ENCODE peak calls at places on chromosome 19, in nine cellular contexts. One of them, this sample, is unnamed.

GRCh38 chr19:4233282-4233853 is 4.0 kb downstream of the EBI3 start:
- DNase-seq in heart left ventricle: no peak
- DNase-seq in astrocyte of the spinal cord: no peak
- DNase-seq in lower leg skin: no peak
- DNase-seq in pancreas: peak
- DNase-seq in neural progenitor cell: peak
- DNase-seq in CD8-positive, alpha-beta T cell: peak
- DNase-seq in cardiac fibroblast: peak
- DNase-seq in IMR-90: peak
- DNase-seq in this sample: peak

GRCh38 chr19:2949939-2950285 is 5.1 kb upstream of the ZNF77 start:
- DNase-seq in CD8-positive, alpha-beta T cell: peak
- DNase-seq in pancreas: no peak
- DNase-seq in cardiac fibroblast: peak
- DNase-seq in lower leg skin: no peak
- DNase-seq in heart left ventricle: peak
- DNase-seq in neural progenitor cell: no peak
- DNase-seq in astrocyte of the spinal cord: peak
- DNase-seq in IMR-90: peak
- DNase-seq in this sample: peak

GRCh38 chr19:41921280-41922219 is 6.7 kb downstream of the ERFL start:
- DNase-seq in heart left ventricle: no peak
- DNase-seq in pancreas: no peak
- DNase-seq in neural progenitor cell: no peak
- DNase-seq in CD8-positive, alpha-beta T cell: no peak
- DNase-seq in cardiac fibroblast: no peak
- DNase-seq in astrocyte of the spinal cord: no peak
- DNase-seq in IMR-90: no peak
- DNase-seq in lower leg skin: no peak
- DNase-seq in this sample: no peak

GRCh38 chr19:21322528-21322927 is 6.7 kb downstream of the ZNF708 start:
- DNase-seq in heart left ventricle: peak
- DNase-seq in astrocyte of the spinal cord: peak
- DNase-seq in cardiac fibroblast: peak
- DNase-seq in IMR-90: no peak
- DNase-seq in pancreas: no peak
- DNase-seq in neural progenitor cell: no peak
- DNase-seq in CD8-positive, alpha-beta T cell: no peak
- DNase-seq in lower leg skin: no peak
- DNase-seq in this sample: no peak

GRCh38 chr19:45166723-45167252 is 6.0 kb upstream of the NKPD1 start:
- DNase-seq in neural progenitor cell: no peak
- DNase-seq in lower leg skin: no peak
- DNase-seq in CD8-positive, alpha-beta T cell: no peak
- DNase-seq in astrocyte of the spinal cord: no peak
- DNase-seq in pancreas: no peak
- DNase-seq in IMR-90: no peak
- DNase-seq in cardiac fibroblast: no peak
- DNase-seq in heart left ventricle: no peak
- DNase-seq in this sample: no peak

GRCh38 chr19:1470864-1471513 is 8.0 kb downstream of the C19orf25 start:
- DNase-seq in cardiac fibroblast: no peak
- DNase-seq in pancreas: peak
- DNase-seq in astrocyte of the spinal cord: no peak
- DNase-seq in lower leg skin: no peak
- DNase-seq in heart left ventricle: no peak
- DNase-seq in neural progenitor cell: peak
- DNase-seq in IMR-90: no peak
- DNase-seq in CD8-positive, alpha-beta T cell: no peak
- DNase-seq in this sample: no peak

GRCh38 chr19:38898788-38899446 is 501 bp downstream of the SIRT2 start:
- DNase-seq in neural progenitor cell: peak
- DNase-seq in cardiac fibroblast: peak
- DNase-seq in heart left ventricle: no peak
- DNase-seq in lower leg skin: peak
- DNase-seq in CD8-positive, alpha-beta T cell: no peak
- DNase-seq in pancreas: no peak
- DNase-seq in IMR-90: peak
- DNase-seq in astrocyte of the spinal cord: peak
- DNase-seq in this sample: peak

GRCh38 chr19:33406521-33407139 is 33.1 kb downstream of the CEBPG start:
- DNase-seq in heart left ventricle: peak
- DNase-seq in IMR-90: peak
- DNase-seq in lower leg skin: peak
- DNase-seq in pancreas: peak
- DNase-seq in astrocyte of the spinal cord: peak
- DNase-seq in cardiac fibroblast: peak
- DNase-seq in CD8-positive, alpha-beta T cell: peak
- DNase-seq in neural progenitor cell: peak
- DNase-seq in this sample: peak

GRCh38 chr19:21335721-21336120 is 6.5 kb upstream of the ZNF708 start:
- DNase-seq in cardiac fibroblast: no peak
- DNase-seq in heart left ventricle: no peak
- DNase-seq in IMR-90: no peak
- DNase-seq in lower leg skin: no peak
- DNase-seq in astrocyte of the spinal cord: no peak
- DNase-seq in pancreas: no peak
- DNase-seq in neural progenitor cell: no peak
- DNase-seq in CD8-positive, alpha-beta T cell: no peak
- DNase-seq in this sample: no peak

GRCh38 chr19:33865306-33865705 is 68.6 kb downstream of the KCTD15 start:
- DNase-seq in CD8-positive, alpha-beta T cell: no peak
- DNase-seq in lower leg skin: no peak
- DNase-seq in neural progenitor cell: no peak
- DNase-seq in astrocyte of the spinal cord: no peak
- DNase-seq in cardiac fibroblast: no peak
- DNase-seq in heart left ventricle: no peak
- DNase-seq in IMR-90: no peak
- DNase-seq in pancreas: no peak
- DNase-seq in this sample: no peak

GRCh38 chr19:33063356-33064116 is 1.2 kb downstream of the RHPN2 start:
- DNase-seq in heart left ventricle: peak
- DNase-seq in CD8-positive, alpha-beta T cell: no peak
- DNase-seq in IMR-90: peak
- DNase-seq in lower leg skin: peak
- DNase-seq in pancreas: no peak
- DNase-seq in neural progenitor cell: peak
- DNase-seq in astrocyte of the spinal cord: peak
- DNase-seq in cardiac fibroblast: peak
- DNase-seq in this sample: no peak

GRCh38 chr19:5127710-5128109 is 158.8 kb downstream of the KDM4B start:
- DNase-seq in cardiac fibroblast: no peak
- DNase-seq in lower leg skin: no peak
- DNase-seq in heart left ventricle: no peak
- DNase-seq in astrocyte of the spinal cord: no peak
- DNase-seq in IMR-90: no peak
- DNase-seq in neural progenitor cell: no peak
- DNase-seq in pancreas: no peak
- DNase-seq in CD8-positive, alpha-beta T cell: no peak
- DNase-seq in this sample: no peak

GRCh38 chr19:51029718-51030117 is 3.3 kb upstream of the KLK11 start:
- DNase-seq in cardiac fibroblast: no peak
- DNase-seq in neural progenitor cell: no peak
- DNase-seq in lower leg skin: no peak
- DNase-seq in astrocyte of the spinal cord: no peak
- DNase-seq in CD8-positive, alpha-beta T cell: no peak
- DNase-seq in IMR-90: no peak
- DNase-seq in heart left ventricle: no peak
- DNase-seq in pancreas: no peak
- DNase-seq in this sample: no peak

GRCh38 chr19:23509686-23510450 is 114.6 kb upstream of the ZNF91 start:
- DNase-seq in CD8-positive, alpha-beta T cell: no peak
- DNase-seq in IMR-90: no peak
- DNase-seq in heart left ventricle: no peak
- DNase-seq in neural progenitor cell: no peak
- DNase-seq in astrocyte of the spinal cord: no peak
- DNase-seq in cardiac fibroblast: no peak
- DNase-seq in pancreas: no peak
- DNase-seq in lower leg skin: no peak
- DNase-seq in this sample: peak

GRCh38 chr19:18590273-18591272 is 2.0 kb downstream of the REX1BD start:
- DNase-seq in IMR-90: peak
- DNase-seq in CD8-positive, alpha-beta T cell: no peak
- DNase-seq in astrocyte of the spinal cord: peak
- DNase-seq in cardiac fibroblast: peak
- DNase-seq in lower leg skin: no peak
- DNase-seq in neural progenitor cell: peak
- DNase-seq in pancreas: no peak
- DNase-seq in heart left ventricle: no peak
- DNase-seq in this sample: peak

DNA sequence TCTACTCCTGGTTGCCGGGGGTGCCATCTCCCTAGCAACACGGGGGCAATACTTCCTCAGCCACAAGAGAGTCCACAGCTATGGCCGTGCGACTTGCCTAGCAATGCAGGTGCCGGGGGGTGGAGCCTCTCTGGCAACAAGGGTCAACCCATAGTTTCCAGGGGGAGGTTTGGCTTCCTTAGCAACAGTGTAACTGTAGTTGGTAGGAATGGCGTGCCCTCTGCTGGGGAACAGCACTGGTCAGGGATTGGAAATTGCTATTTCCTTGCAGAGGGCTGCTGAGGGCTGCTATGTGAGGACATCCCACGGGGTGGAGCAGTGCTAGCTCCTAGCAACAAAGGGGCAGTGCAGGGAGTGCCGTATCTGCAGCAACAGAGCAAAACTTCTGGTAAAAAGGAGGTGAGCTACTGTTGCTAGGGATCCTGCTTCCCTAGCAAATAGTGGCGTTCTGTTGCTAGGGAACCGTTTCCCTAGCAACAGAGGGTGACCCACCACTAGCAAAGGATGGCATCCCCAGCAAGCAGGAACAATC is 7.0 kb upstream of the TMC4 start:
- DNase-seq in cardiac fibroblast: peak
- DNase-seq in IMR-90: peak
- DNase-seq in astrocyte of the spinal cord: peak
- DNase-seq in pancreas: no peak
- DNase-seq in lower leg skin: no peak
- DNase-seq in CD8-positive, alpha-beta T cell: no peak
- DNase-seq in neural progenitor cell: peak
- DNase-seq in heart left ventricle: no peak
- DNase-seq in this sample: peak
- TF ChIP-seq CTCF in cardiac fibroblast: peak
- TF ChIP-seq CTCF in IMR-90: peak
- TF ChIP-seq CTCF in astrocyte of the spinal cord: peak
- TF ChIP-seq CTCF in pancreas: no peak
- TF ChIP-seq CTCF in lower leg skin: no peak
- TF ChIP-seq CTCF in CD8-positive, alpha-beta T cell: no peak
- TF ChIP-seq CTCF in neural progenitor cell: peak
- TF ChIP-seq CTCF in heart left ventricle: no peak
- TF ChIP-seq CTCF in this sample: peak

DNA sequence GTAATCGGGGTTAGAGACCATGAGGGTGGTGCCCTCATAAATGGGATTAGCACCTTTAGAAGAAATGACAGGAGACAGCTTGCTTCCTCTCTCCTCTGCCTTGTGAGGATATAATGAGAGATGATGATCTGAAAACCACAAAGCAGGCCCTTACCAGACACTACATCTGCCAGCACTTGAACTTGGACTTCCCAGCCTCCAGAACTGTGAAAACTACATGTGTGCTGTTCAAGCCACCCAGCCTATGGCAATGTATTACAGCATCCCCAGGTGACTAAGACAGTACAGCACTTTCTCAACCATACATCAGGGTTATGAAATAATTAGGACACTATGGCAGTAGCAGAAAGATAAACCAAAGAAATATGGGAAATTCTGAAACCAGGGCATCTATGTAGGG is 7.4 kb downstream of the ZNF564 start:
- DNase-seq in astrocyte of the spinal cord: no peak
- DNase-seq in neural progenitor cell: no peak
- DNase-seq in pancreas: no peak
- DNase-seq in IMR-90: no peak
- DNase-seq in heart left ventricle: no peak
- DNase-seq in CD8-positive, alpha-beta T cell: no peak
- DNase-seq in lower leg skin: no peak
- DNase-seq in cardiac fibroblast: peak
- DNase-seq in this sample: peak
- H3K4me3 ChIP-seq in astrocyte of the spinal cord: no peak
- H3K4me3 ChIP-seq in neural progenitor cell: no peak
- H3K4me3 ChIP-seq in pancreas: no peak
- H3K4me3 ChIP-seq in IMR-90: no peak
- H3K4me3 ChIP-seq in heart left ventricle: no peak
- H3K4me3 ChIP-seq in CD8-positive, alpha-beta T cell: no peak
- H3K4me3 ChIP-seq in lower leg skin: no peak
- H3K4me3 ChIP-seq in cardiac fibroblast: no peak
- H3K4me3 ChIP-seq in this sample: no peak

DNA sequence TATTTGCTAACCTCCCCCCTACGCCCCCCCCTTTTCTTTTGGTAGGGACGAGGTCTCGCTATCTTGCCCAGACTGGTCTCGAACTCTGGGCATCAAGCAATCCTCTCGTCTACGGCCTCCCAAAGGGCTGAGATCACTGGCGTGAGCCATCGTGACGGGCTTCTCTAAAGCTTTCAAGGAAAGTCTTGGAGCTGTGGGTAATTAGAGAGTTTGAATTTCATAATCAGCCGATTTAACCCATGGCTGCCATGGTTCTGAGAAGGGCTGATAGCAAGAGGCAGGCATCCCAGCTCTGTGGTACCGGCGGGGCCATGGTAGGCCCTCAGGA is 679 bp upstream of the ABHD8 start:
- DNase-seq in heart left ventricle: no peak
- DNase-seq in astrocyte of the spinal cord: no peak
- DNase-seq in pancreas: no peak
- DNase-seq in CD8-positive, alpha-beta T cell: no peak
- DNase-seq in neural progenitor cell: no peak
- DNase-seq in lower leg skin: no peak
- DNase-seq in IMR-90: no peak
- DNase-seq in cardiac fibroblast: no peak
- DNase-seq in this sample: peak
- TF ChIP-seq CTCF in heart left ventricle: no peak
- TF ChIP-seq CTCF in astrocyte of the spinal cord: no peak
- TF ChIP-seq CTCF in pancreas: no peak
- TF ChIP-seq CTCF in CD8-positive, alpha-beta T cell: no peak
- TF ChIP-seq CTCF in neural progenitor cell: no peak
- TF ChIP-seq CTCF in lower leg skin: no peak
- TF ChIP-seq CTCF in IMR-90: no peak
- TF ChIP-seq CTCF in cardiac fibroblast: no peak
- TF ChIP-seq CTCF in this sample: no peak

DNA sequence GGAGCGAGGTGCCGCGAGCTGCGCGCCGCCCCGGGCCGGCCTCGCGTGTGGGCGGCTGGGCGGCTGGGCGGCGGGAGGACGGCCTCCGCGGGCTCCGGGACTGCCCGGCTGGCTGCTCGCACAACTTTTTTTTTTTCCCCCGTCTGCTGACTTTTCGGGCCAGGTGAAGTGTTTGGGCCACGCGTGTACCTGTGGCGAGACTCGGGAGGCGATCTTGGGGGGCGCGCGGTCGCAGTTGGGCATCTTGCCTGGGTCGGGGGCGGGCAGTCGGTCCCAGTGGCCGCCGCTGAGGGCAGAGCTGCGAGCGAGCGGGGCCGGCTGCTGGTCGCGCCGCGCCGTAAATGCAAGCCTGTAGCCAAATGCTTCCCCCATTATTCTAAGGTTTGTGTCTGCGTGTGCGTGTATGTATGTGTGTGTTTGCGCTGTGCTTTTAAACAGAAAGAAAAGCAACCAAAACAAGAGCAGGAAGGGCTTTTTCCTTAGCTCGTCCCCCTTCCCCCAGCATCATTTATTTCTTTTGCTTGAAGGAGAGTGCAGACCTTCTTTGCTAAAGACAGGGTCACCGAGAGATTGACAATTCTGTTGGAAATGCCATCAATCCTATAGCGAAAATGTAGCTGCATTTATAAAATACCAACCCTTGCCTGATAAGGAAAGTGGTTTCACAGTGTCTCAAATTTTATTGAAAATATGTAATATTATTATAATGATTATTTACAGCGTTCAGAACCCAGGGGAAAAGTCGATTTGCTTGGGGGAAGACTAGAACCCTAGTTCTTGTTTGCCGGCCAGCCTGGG is 143.3 kb upstream of the ZNF536 start:
- DNase-seq in neural progenitor cell: peak
- DNase-seq in cardiac fibroblast: peak
- DNase-seq in IMR-90: peak
- DNase-seq in heart left ventricle: no peak
- DNase-seq in astrocyte of the spinal cord: no peak
- DNase-seq in CD8-positive, alpha-beta T cell: no peak
- DNase-seq in pancreas: no peak
- DNase-seq in lower leg skin: no peak
- DNase-seq in this sample: no peak
- H3K4me3 ChIP-seq in neural progenitor cell: peak
- H3K4me3 ChIP-seq in cardiac fibroblast: peak
- H3K4me3 ChIP-seq in IMR-90: peak
- H3K4me3 ChIP-seq in heart left ventricle: peak
- H3K4me3 ChIP-seq in astrocyte of the spinal cord: no peak
- H3K4me3 ChIP-seq in CD8-positive, alpha-beta T cell: no peak
- H3K4me3 ChIP-seq in pancreas: peak
- H3K4me3 ChIP-seq in lower leg skin: no peak
- H3K4me3 ChIP-seq in this sample: no peak

This sample was measured in bronchial epithelial cell.